ENCODE peak calls at places on chromosomes 12 and 14, in seven cellular contexts. L is RWPE1, N is Peyer's patch, B is fibroblast of pulmonary artery, U is GM10248, A is stomach, E is omental fat pad. J is an unnamed sample.

GRCh38 chr12:34597548-34598351 is 575.5 kb downstream of the ALG10 start:
- DNase-seq in L (no peak), E (no peak), N (no peak), B (no peak), U (peak), A (peak), J (no peak)

GRCh38 chr12:104025771-104026170 is 24.2 kb downstream of the GLT8D2 start:
- DNase-seq in U (no peak), B (no peak), A (no peak), L (peak), N (no peak), E (no peak), J (no peak)

GRCh38 chr12:10612954-10613333 is 465 bp downstream of the MAGOHB start:
- DNase-seq in A (no peak), L (no peak), E (no peak), B (no peak), U (no peak), N (no peak), J (no peak)

GRCh38 chr12:77625441-77625840 is 205.3 kb upstream of the NAV3 start:
- DNase-seq in U (no peak), A (no peak), N (no peak), B (peak), L (peak), E (no peak), J (no peak)

GRCh38 chr12:121637231-121637914 is 11.0 kb downstream of the ORAI1 start:
- DNase-seq in A (peak), U (peak), N (peak), E (no peak), B (no peak), L (no peak), J (peak)

GRCh38 chr12:85007836-85008235 is 28.2 kb downstream of the TSPAN19 start:
- DNase-seq in E (no peak), N (no peak), A (no peak), L (no peak), U (no peak), B (peak), J (no peak)

GRCh38 chr12:20483776-20484175 is 115.4 kb downstream of the PDE3A start:
- DNase-seq in L (no peak), B (peak), E (no peak), N (no peak), A (no peak), U (no peak), J (no peak)

GRCh38 chr12:4355150-4355842 is 24.2 kb downstream of the FGF23 start:
- DNase-seq in N (no peak), E (no peak), A (no peak), U (no peak), L (no peak), B (no peak), J (no peak)

GRCh38 chr12:12726543-12727093 is 9.4 kb downstream of the CDKN1B start:
- DNase-seq in L (no peak), E (no peak), B (peak), U (no peak), A (no peak), N (no peak), J (no peak)

DNA sequence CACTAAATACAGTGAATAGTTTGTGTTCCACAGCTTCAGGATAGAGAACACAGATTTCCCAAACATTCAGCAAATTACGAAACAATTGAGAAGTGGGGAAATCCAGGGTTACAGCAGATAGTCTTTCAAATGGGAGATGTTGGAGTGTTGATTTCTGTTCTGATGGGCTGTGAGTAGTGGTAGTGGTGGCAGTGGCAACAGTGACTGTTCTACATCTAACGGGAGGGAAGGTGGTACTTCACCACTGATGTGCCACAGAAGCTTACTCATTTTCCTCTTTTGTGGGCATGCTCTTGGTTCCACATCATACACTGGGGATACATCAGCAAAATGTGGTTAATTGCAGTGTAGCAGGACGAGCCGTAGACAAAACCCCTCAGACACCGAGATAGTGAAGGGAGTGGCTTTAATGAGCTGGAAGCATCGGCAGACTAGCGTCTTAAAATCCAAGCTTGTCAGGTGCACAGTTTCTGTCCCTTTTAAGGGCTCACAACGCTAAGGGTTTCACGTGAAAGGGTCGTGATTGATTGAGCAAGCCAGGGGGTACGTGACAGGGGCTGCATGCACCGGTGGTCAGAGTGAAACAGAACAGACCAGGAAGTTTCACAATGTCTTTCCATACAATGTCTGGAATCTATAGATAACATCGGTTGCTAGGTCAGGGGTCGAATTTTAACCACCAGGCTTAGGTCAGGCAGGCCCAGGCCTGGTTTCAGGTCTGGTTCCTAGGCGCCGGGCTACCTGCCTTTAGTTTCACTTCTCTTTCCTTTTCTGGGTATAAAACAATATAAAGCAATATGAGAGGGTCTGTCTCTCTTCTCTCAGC is 330.6 kb upstream of the FBXO33 start:
- DNase-seq in A (no peak), L (no peak), E (no peak), N (no peak), B (peak), U (no peak), J (no peak)
- TF ChIP-seq CTCF in A (no peak), L (no peak), E (no peak), N (no peak), B (no peak), U (no peak), J (no peak)

DNA sequence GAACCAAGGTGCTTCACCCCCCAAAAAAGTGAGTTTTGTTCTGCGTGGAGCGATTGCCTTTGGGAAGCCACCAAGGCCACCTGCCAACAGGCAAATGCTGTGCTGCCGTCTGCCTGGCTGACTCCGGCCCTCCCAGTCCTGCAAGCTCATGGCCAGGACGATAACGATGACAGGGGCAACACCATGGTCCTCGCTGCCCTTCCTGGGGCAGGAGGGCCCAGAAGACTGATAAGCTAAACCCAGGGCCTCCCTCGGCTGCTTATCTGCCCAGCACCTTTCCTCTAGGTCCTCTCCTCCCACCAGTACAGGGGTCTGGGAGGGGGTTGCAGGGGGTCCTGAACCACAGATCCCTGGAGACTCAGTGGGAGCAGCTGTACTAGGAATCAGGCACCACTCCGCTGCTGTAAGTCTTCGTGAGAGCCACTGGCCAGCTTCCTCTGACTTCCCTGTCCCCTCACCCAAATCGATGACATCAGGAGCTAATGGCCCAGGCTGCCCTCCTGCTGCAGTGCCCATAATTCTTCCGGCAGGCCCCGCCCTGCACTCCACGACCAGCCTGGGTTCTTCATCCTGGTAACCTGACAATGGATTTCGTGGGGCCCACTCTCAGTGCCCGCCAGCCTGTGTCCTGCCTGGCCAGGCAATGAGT is 5.2 kb downstream of the ANKRD9 start:
- DNase-seq in A (no peak), E (no peak), L (no peak), N (no peak), B (no peak), U (no peak), J (no peak)
- TF ChIP-seq CTCF in A (no peak), E (no peak), L (no peak), N (no peak), B (no peak), U (no peak), J (no peak)

DNA sequence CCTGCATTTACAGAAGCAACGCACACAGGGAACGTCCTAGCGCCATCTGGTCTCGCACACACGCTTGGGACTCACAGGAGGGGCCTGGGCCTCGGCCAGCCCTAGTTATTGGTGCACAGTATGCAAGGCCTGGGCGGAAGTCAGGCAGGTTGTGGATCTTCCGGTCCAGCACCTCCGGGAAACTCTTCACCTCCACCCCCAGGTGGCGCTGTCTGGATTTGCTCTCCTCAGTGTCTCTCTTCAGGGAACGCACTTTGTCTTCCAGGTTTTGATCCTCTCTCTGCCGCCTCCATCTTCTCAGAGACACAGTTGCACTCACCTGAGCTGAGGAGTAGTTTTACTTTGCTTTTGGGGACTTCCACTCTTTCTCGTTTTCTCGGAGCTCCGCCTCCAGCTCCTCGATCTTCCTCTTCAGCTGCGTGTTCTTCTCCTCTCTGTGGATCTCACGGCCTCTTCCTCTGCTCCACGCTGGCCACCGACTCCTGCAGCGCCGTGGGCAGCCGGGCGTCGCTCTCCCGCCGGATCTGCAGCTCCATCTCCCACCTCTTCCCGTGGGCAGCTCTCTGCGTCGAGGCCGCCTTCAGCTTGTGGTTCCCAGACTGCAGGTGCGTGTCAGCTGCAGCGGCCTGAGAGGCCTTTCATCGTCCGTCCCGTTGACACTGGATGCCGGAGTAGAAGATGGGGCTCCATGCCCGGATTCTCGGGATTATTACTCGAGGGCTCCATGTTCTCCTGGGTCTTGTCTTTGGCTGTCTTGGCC is 933.8 kb downstream of the TMEM121 start:
- DNase-seq in N (peak), A (no peak), L (peak), U (peak), E (no peak), B (no peak), J (no peak)
- TF ChIP-seq CTCF in N (peak), A (no peak), L (peak), U (peak), E (no peak), B (no peak), J (peak)

GRCh38 chr12:129196927-129197326 is 343.6 kb downstream of the GLT1D1 start:
- DNase-seq in A (no peak), E (no peak), L (no peak), B (no peak), N (no peak), U (no peak), J (no peak)

GRCh38 chr12:129195081-129195480 is 341.8 kb downstream of the GLT1D1 start:
- DNase-seq in U (no peak), B (no peak), N (no peak), E (no peak), A (no peak), L (no peak), J (no peak)

GRCh38 chr12:129190827-129191226 is 337.5 kb downstream of the GLT1D1 start:
- DNase-seq in A (no peak), L (no peak), B (no peak), E (no peak), U (no peak), N (no peak), J (no peak)

GRCh38 chr12:129193263-129193871 is 340.1 kb downstream of the GLT1D1 start:
- DNase-seq in E (no peak), N (no peak), A (peak), U (no peak), L (no peak), B (no peak), J (no peak)
- TF ChIP-seq CTCF in E (no peak), N (peak), A (no peak), U (peak), L (peak), B (peak), J (peak)

DNA sequence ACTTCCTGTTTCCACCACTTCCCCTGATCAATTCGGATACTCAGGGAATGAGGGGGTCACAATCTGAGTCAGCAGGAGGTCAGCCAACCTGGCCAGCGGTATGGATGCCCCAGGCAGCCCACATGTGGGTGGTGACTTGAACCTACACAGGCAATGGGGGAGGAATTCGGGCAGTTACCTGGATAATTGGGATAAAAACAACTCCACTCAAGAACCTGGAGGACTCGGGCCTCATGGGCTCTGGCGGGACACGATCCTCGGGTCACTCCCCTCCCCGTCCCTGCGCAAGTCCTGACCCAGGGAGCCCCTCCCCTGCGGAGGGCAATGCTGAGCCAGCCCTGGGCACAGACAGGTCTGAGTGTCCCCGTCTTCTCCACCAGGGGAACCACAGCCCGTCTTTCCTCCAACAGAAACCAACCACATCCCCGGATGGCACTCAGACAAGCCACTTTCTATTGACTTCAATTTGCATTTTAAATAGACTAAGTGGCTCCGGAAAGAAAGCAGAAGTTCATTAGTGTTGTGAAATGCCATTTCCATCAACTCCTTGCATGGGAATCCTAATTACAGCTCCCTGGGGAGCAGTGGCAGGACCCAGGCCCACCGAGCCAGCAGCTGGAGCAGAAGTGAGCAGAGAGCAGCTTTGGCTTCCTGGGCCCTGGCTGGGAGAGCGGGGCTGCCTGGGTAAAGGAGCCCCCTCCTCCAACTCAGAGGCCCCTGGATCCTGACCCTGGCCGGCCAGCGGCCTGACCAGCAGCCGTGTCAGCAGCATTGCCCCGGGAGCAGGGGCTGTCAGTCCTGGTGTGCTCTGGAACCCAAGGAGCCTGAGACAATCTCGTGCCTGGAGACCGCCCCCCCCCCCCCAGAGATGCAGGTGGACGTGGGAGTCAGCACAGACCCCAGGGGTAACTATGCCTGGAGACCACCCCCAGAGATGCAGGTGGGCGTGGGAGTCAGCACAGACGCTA is 374.1 kb downstream of the ADGRD1 start:
- DNase-seq in A (no peak), U (no peak), L (no peak), N (no peak), B (no peak), E (no peak), J (no peak)
- TF ChIP-seq CTCF in A (no peak), U (no peak), L (no peak), N (no peak), B (no peak), E (no peak), J (no peak)

GRCh38 chr14:106134901-106135300 is 608.5 kb downstream of the TMEM121 start:
- DNase-seq in U (no peak), N (no peak), A (no peak), E (no peak), L (no peak), B (no peak), J (no peak)

DNA sequence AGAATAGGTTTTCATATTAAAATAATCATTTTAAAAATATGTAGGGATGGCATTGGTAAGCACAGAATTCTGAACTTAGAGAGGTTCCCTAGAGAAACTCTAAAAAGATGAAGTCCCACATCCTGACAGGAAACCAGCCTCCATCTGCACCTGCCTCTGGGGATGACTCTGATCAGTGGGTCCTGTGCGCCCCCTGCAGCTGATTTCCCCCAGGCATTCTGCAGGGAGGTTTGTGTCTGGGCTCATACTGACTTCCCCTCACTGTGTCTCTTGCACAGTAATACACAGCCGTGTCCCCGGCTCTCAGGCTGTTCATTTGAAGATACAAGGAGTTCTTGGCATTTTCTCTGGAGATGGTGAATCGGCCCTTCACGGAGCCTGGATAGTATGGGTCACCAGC is 602.9 kb downstream of the TMEM121 start:
- DNase-seq in A (no peak), B (no peak), N (peak), E (no peak), U (no peak), L (no peak), J (no peak)
- TF ChIP-seq CTCF in A (no peak), B (no peak), N (no peak), E (no peak), U (peak), L (no peak), J (no peak)